ENCODE peak calls at places on chromosomes 2 and 18, in six cellular contexts. G, M, E, X, C and U are unnamed samples.

GRCh38 chr2:28896906-28897305 is 2.4 kb downstream of the WDR43 start:
- DNase-seq in G (no peak), C (no peak), X (no peak), E (no peak), M (no peak), U (peak; percentile 46)

GRCh38 chr18:57542801-57543427 is 43.6 kb downstream of the FECH start:
- DNase-seq in X (no peak), G (no peak), E (no peak), C (no peak), M (no peak), U (no peak)

GRCh38 chr2:104825124-104825865 is 28.6 kb upstream of the POU3F3 start:
- DNase-seq in X (no peak), M (no peak), E (no peak), G (no peak), C (no peak), U (no peak)

GRCh38 chr2:33670392-33670937 is 71.4 kb upstream of the FAM98A start:
- DNase-seq in E (no peak), X (peak; percentile 2), C (peak; percentile 21), M (peak; percentile 23), G (no peak), U (no peak)

GRCh38 chr18:22753130-22753831 is 179.8 kb upstream of the RBBP8 start:
- DNase-seq in E (no peak), X (no peak), G (no peak), M (no peak), C (no peak), U (no peak)

GRCh38 chr2:136019304-136019703 is 33.9 kb upstream of the DARS1 start:
- DNase-seq in G (no peak), X (no peak), E (no peak), C (no peak), M (no peak), U (no peak)

GRCh38 chr2:185633621-185634020 is 105.0 kb upstream of the FSIP2 start:
- DNase-seq in E (no peak), M (no peak), G (no peak), X (no peak), C (no peak), U (no peak)

GRCh38 chr2:53939656-53940055 is 31.1 kb downstream of the PSME4 start:
- DNase-seq in X (no peak), M (no peak), G (no peak), E (no peak), C (no peak), U (no peak)

GRCh38 chr2:29022455-29023128 is 41.5 kb downstream of the TOGARAM2 start:
- DNase-seq in M (no peak), G (no peak), X (no peak), E (no peak), C (no peak), U (peak; percentile 47)

GRCh38 chr2:74919827-74920226 is 38.6 kb upstream of the POLE4 start:
- DNase-seq in G (peak; percentile 91), C (peak; percentile 89), E (peak; percentile 53), M (peak; percentile 86), X (no peak), U (peak; percentile 53)

GRCh38 chr2:219631925-219632757 is 4.7 kb downstream of the SLC4A3 start:
- DNase-seq in X (no peak), C (peak; percentile 8), E (no peak), G (peak; percentile 44), M (no peak), U (no peak)

GRCh38 chr2:195316485-195316884 is 340.5 kb upstream of the SLC39A10 start:
- DNase-seq in X (no peak), G (no peak), M (no peak), C (no peak), E (no peak), U (no peak)

GRCh38 chr2:234279646-234280045 is 217.2 kb downstream of the ARL4C start:
- DNase-seq in E (no peak), C (no peak), X (no peak), G (no peak), M (no peak), U (no peak)

GRCh38 chr2:108316194-108316880 is 27.6 kb downstream of the SULT1C2 start:
- DNase-seq in X (no peak), E (no peak), M (no peak), G (no peak), C (peak; percentile 16), U (peak; percentile 50)

GRCh38 chr2:51707625-51708024 is 675.7 kb upstream of the NRXN1 start:
- DNase-seq in M (no peak), G (no peak), C (no peak), X (no peak), E (no peak), U (no peak)

GRCh38 chr2:200081221-200081620 is 125.8 kb downstream of the MAIP1 start:
- DNase-seq in C (no peak), E (no peak), X (no peak), G (no peak), M (no peak), U (no peak)

GRCh38 chr2:85719609-85720240 is 25.6 kb downstream of the GNLY start:
- DNase-seq in M (no peak), E (no peak), G (no peak), X (no peak), C (no peak), U (no peak)

GRCh38 chr2:9287400-9288059 is 80.9 kb downstream of the ASAP2 start:
- DNase-seq in E (no peak), G (no peak), X (peak; percentile 95), M (no peak), C (no peak), U (peak; percentile 65)

GRCh38 chr2:7018767-7019166 is 101.6 kb downstream of the RNF144A start:
- DNase-seq in G (no peak), C (no peak), E (no peak), X (no peak), M (no peak), U (no peak)

GRCh38 chr2:64913357-64913869 is 75.8 kb upstream of the SLC1A4 start:
- DNase-seq in G (no peak), C (peak; percentile 63), E (no peak), X (peak; percentile 26), M (peak; percentile 18), U (peak; percentile 26)

GRCh38 chr2:164538250-164538866 is 82.9 kb downstream of the GRB14 start:
- DNase-seq in G (no peak), E (no peak), C (no peak), M (peak; percentile 52), X (peak; percentile 35), U (peak; percentile 34)

GRCh38 chr2:114442545-114442944 is at the start of gene DPP10:
- DNase-seq in E (no peak), C (peak; percentile 55), G (peak; percentile 47), M (peak; percentile 10), X (no peak), U (peak; percentile 21)

GRCh38 chr2:10424051-10424450 is 24.1 kb downstream of the ODC1 start:
- DNase-seq in X (no peak), M (no peak), C (no peak), G (no peak), E (no peak), U (no peak)

GRCh38 chr2:207836526-207837133 is 66.9 kb upstream of the FZD5 start:
- DNase-seq in G (no peak), M (no peak), X (no peak), E (no peak), C (no peak), U (no peak)

GRCh38 chr18:55477537-55478300 is 110.3 kb downstream of the TCF4 start:
- DNase-seq in M (no peak), X (peak; percentile 77), C (no peak), G (no peak), E (no peak), U (peak; percentile 8)

GRCh38 chr18:64019922-64020756 is 50.3 kb downstream of the SERPINB8 start:
- DNase-seq in M (no peak), E (no peak), G (no peak), X (no peak), C (no peak), U (no peak)

GRCh38 chr2:109098251-109098920 is 30.6 kb upstream of the SH3RF3 start:
- DNase-seq in E (no peak), X (no peak), M (no peak), G (no peak), C (no peak), U (no peak)

GRCh38 chr2:18362696-18363095 is 197.8 kb downstream of the RDH14 start:
- DNase-seq in G (no peak), C (no peak), X (no peak), E (no peak), M (no peak), U (no peak)

GRCh38 chr18:8937695-8938094 is 164.8 kb upstream of the NDUFV2 start:
- DNase-seq in C (no peak), X (no peak), E (no peak), M (no peak), G (no peak), U (no peak)

GRCh38 chr2:113185643-113186315 is 12.0 kb downstream of the PSD4 start:
- DNase-seq in G (no peak), E (no peak), C (no peak), X (no peak), M (no peak), U (no peak)

GRCh38 chr2:28394997-28395333 is 2.3 kb downstream of the FOSL2 start:
- DNase-seq in E (no peak), X (no peak), C (no peak), M (no peak), G (no peak), U (no peak)